ENCODE peak calls at places on chromosomes 3 and 15, in five cellular contexts. N is GM12892, V is T-cell, P is GM18507, F is midbrain. B is an unnamed sample.
A peak's percentile ranks its signal among the peaks of the same experiment; 100 is the strongest.

GRCh38 chr3:13581485-13582365 is 32.8 kb downstream of the FBLN2 start:
- DNase-seq in V (no peak), P (no peak), N (no peak), F (no peak), B (no peak)

GRCh38 chr15:85525755-85526154 is 145.4 kb downstream of the AKAP13 start:
- DNase-seq in N (no peak), V (no peak), F (no peak), P (no peak), B (no peak)

GRCh38 chr15:69193948-69194827 is 33.8 kb downstream of the GLCE start:
- DNase-seq in F (no peak), N (no peak), V (no peak), P (no peak), B (no peak)

GRCh38 chr3:32500880-32501784 is 1.5 kb downstream of the CMTM6 start:
- DNase-seq in F (no peak), N (no peak), P (no peak), V (no peak), B (no peak)

GRCh38 chr3:88180398-88180999 is 30.7 kb downstream of the C3orf38 start:
- DNase-seq in V (no peak), P (no peak), F (peak; percentile 53), N (no peak), B (peak; percentile 10)

GRCh38 chr3:194930439-194931204 is 244.9 kb downstream of the FAM43A start:
- DNase-seq in N (no peak), P (no peak), F (peak; percentile 11), V (no peak), B (no peak)

GRCh38 chr3:152524198-152525140 is 255.7 kb downstream of the MBNL1 start:
- DNase-seq in F (peak; percentile 69), P (no peak), V (no peak), N (no peak), B (no peak)

GRCh38 chr3:13704174-13704573 is 155.2 kb downstream of the FBLN2 start:
- DNase-seq in V (no peak), P (no peak), N (no peak), F (no peak), B (no peak)

GRCh38 chr3:72258366-72258765 is 473.4 kb upstream of the PROK2 start:
- DNase-seq in N (no peak), P (no peak), V (no peak), F (no peak), B (no peak)

GRCh38 chr15:101613130-101614000 is 38.8 kb downstream of the TM2D3 start:
- DNase-seq in V (no peak), F (peak; percentile 34), P (no peak), N (no peak), B (no peak)

GRCh38 chr15:63077952-63078351 is 35.4 kb downstream of the TPM1 start:
- DNase-seq in P (no peak), F (no peak), N (no peak), V (no peak), B (no peak)

GRCh38 chr15:90184119-90184785 is 16.9 kb upstream of the SEMA4B start:
- DNase-seq in P (peak; percentile 28), V (no peak), F (peak; percentile 58), N (peak; percentile 49), B (no peak)

GRCh38 chr3:196948442-196949365 is 6.4 kb upstream of the NCBP2 start:
- DNase-seq in P (no peak), V (no peak), F (no peak), N (no peak), B (no peak)

GRCh38 chr3:72231439-72232196 is 446.7 kb upstream of the PROK2 start:
- DNase-seq in V (no peak), P (no peak), F (peak; percentile 76), N (no peak), B (no peak)

B was measured in GM19239.